ENCODE peak calls at places on chromosomes 13 and 19, in five cellular contexts. L is HepG2, K is GM12878, A is SK-N-SH, T is K562. E is an unnamed sample.

GRCh38 chr13:26996965-26997752 is 174.5 kb downstream of the USP12 start:
- DNase-seq in L (no peak), K (peak), A (no peak), T (no peak), E (no peak)

GRCh38 chr19:799076-799881 is 2.0 kb downstream of the PTBP1 start:
- DNase-seq in L (peak), K (no peak), A (peak), T (no peak), E (peak)

GRCh38 chr19:32256341-32256975 is 89.0 kb upstream of the ZNF507 start:
- DNase-seq in L (no peak), K (no peak), A (no peak), T (no peak), E (no peak)

GRCh38 chr13:28346136-28346535 is 148.8 kb downstream of the FLT1 start:
- DNase-seq in L (no peak), K (no peak), A (no peak), T (no peak), E (no peak)

GRCh38 chr13:81540777-81541176 is 1199.9 kb upstream of the SPRY2 start:
- DNase-seq in L (peak), K (no peak), A (peak), T (no peak), E (no peak)

GRCh38 chr19:752652-753517 is 2.0 kb downstream of the MISP start:
- DNase-seq in L (peak), K (no peak), A (no peak), T (no peak), E (peak)

GRCh38 chr19:46859637-46860124 is 1.1 kb upstream of the ARHGAP35 start:
- DNase-seq in L (peak), K (no peak), A (peak), T (peak), E (no peak)

GRCh38 chr13:56019606-56020005 is 1121.1 kb upstream of the PRR20A start:
- DNase-seq in L (no peak), K (no peak), A (no peak), T (no peak), E (no peak)

GRCh38 chr13:109869312-109870237 is 83.2 kb upstream of the IRS2 start:
- DNase-seq in L (no peak), K (no peak), A (peak), T (peak), E (no peak)
- TF ChIP-seq REST in L (no peak), K (no peak), A (no peak), T (no peak), E (no peak)

DNA sequence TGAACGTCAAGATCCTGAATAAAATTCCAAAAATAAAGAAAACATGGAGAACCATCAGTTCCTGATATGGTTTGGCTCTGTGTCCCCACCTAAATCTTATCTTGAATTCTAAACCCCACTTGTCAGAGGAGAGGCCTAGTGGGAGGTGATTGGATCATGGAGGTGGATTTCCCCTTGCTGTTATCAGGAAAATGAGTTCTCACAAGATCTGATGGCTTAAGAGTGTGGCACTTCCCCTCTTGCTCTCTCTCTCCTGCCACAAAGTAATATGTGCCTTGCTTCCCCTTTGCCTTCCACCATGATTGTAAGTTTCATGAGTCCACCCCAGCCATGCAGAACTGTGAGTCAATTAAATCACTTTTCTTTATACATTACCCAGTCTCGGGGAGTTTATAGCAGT is 827.4 kb downstream of the GPC5 start:
- DNase-seq in L (no peak), K (no peak), A (no peak), T (no peak), E (no peak)
- TF ChIP-seq GABPA in L (no peak), K (no peak), A (no peak), T (no peak), E (no peak)

GRCh38 chr19:35106898-35107540 is 8.6 kb upstream of the FXYD3 start:
- DNase-seq in L (no peak), K (no peak), A (no peak), T (no peak), E (no peak)

GRCh38 chr19:35105411-35106290 is 10.0 kb upstream of the FXYD3 start:
- DNase-seq in L (no peak), K (no peak), A (no peak), T (no peak), E (no peak)

GRCh38 chr19:35106291-35106583 is 9.4 kb upstream of the FXYD3 start:
- DNase-seq in L (no peak), K (no peak), A (no peak), T (no peak), E (no peak)

GRCh38 chr19:35108730-35109129 is 6.9 kb upstream of the FXYD3 start:
- DNase-seq in L (no peak), K (no peak), A (no peak), T (no peak), E (no peak)

GRCh38 chr19:35107541-35107939 is 8.1 kb upstream of the FXYD3 start:
- DNase-seq in L (peak), K (no peak), A (no peak), T (peak), E (no peak)
- TF ChIP-seq REST in L (no peak), K (no peak), A (no peak), T (no peak), E (no peak)

DNA sequence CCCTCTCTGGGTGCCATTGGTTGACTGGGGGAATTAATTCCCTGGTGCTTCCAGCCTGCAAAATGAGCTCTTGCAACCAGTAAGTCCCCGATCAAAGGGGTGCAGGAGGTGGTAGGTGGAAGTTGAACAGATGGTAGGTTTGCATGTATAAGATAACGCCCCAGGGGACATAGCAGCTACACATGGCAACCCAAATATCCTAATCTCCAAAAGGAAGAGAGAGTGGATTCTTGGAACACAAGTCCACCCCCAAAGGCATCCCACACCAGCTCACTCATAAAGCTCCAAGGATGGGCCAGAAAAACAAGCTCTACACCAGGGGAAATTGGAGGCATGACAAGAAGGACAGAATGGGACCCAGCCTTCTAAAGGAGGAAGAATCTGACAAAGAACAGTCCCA is 4.8 kb downstream of the CD209 start:
- DNase-seq in L (no peak), K (no peak), A (no peak), T (peak), E (no peak)
- TF ChIP-seq GABPA in L (no peak), K (no peak), A (no peak), T (no peak), E (no peak)